ENCODE peak calls at places on chromosomes 6 and 20, in four cellular contexts. Z is MV-4-11; U is RPMI7951; S is activated CD8-positive, alpha-beta T cell treated with anti-CD3 and anti-CD28 coated beads for 36 hours. R is an unnamed sample.

GRCh38 chr6:30882764-30883475 is 1.4 kb upstream of the DDR1 start:
- DNase-seq in Z (no peak), U (no peak), S (peak), R (no peak)

GRCh38 chr6:127058027-127058426 is 60.4 kb upstream of the RSPO3 start:
- DNase-seq in U (peak), Z (no peak), S (no peak), R (no peak)

GRCh38 chr20:32570401-32571190 is 14.5 kb downstream of the NOL4L start:
- DNase-seq in S (no peak), Z (peak), U (peak), R (peak)

GRCh38 chr6:167932468-167933276 is 64.8 kb upstream of the KIF25 start:
- DNase-seq in S (no peak), Z (peak), U (no peak), R (no peak)

GRCh38 chr6:31356216-31356945 is 598 bp downstream of the HLA-B start:
- DNase-seq in Z (no peak), S (peak), U (peak), R (peak)

GRCh38 chr20:6053064-6053775 is 640 bp downstream of the LRRN4 start:
- DNase-seq in Z (no peak), S (no peak), U (no peak), R (no peak)

GRCh38 chr6:104404377-104404776 is 455.3 kb downstream of the HACE1 start:
- DNase-seq in U (no peak), S (no peak), Z (peak), R (no peak)

GRCh38 chr6:2765896-2766766 is 938 bp downstream of the WRNIP1 start:
- DNase-seq in S (peak), Z (no peak), U (peak), R (peak)

GRCh38 chr6:116672306-116672705 is 3.7 kb upstream of the ZUP1 start:
- DNase-seq in U (no peak), Z (no peak), S (no peak), R (no peak)

GRCh38 chr6:42260424-42260888 is 42.8 kb upstream of the MRPS10 start:
- DNase-seq in Z (no peak), S (no peak), U (no peak), R (peak)

GRCh38 chr6:90107721-90108364 is 188.8 kb downstream of the BACH2 start:
- DNase-seq in Z (peak), U (no peak), S (peak), R (no peak)

GRCh38 chr6:89768324-89768723 is 51.3 kb downstream of the MDN1 start:
- DNase-seq in Z (no peak), U (no peak), S (no peak), R (no peak)

GRCh38 chr6:152948150-152948768 is 34.6 kb downstream of the FBXO5 start:
- DNase-seq in U (peak), S (no peak), Z (peak), R (peak)

GRCh38 chr20:48538058-48538825 is 289.6 kb downstream of the PREX1 start:
- DNase-seq in S (no peak), Z (no peak), U (peak), R (no peak)

GRCh38 chr6:139370047-139370706 is 4.3 kb downstream of the CITED2 start:
- DNase-seq in U (peak), Z (peak), S (no peak), R (peak)

GRCh38 chr20:34708621-34709043 is 4.5 kb downstream of the TP53INP2 start:
- DNase-seq in U (peak), Z (peak), S (peak), R (peak)

GRCh38 chr20:58065508-58066361 is 162.7 kb downstream of the ANKRD60 start:
- DNase-seq in Z (no peak), S (no peak), U (peak), R (no peak)

GRCh38 chr6:125913864-125914351 is 42.7 kb upstream of the HINT3 start:
- DNase-seq in U (peak), S (no peak), Z (peak), R (no peak)

GRCh38 chr6:74519172-74519571 is 686.7 kb downstream of the COL12A1 start:
- DNase-seq in S (no peak), Z (peak), U (no peak), R (no peak)

GRCh38 chr6:55917756-55918415 is 42.5 kb upstream of the BMP5 start:
- DNase-seq in U (no peak), Z (no peak), S (no peak), R (no peak)

GRCh38 chr6:34206726-34207125 is 29.9 kb upstream of the HMGA1 start:
- DNase-seq in Z (no peak), U (no peak), S (no peak), R (no peak)

GRCh38 chr6:155418017-155418749 is 37.5 kb downstream of the NOX3 start:
- DNase-seq in S (peak), Z (peak), U (peak), R (peak)

GRCh38 chr20:63425846-63426485 is 46.5 kb downstream of the KCNQ2 start:
- DNase-seq in Z (no peak), S (no peak), U (no peak), R (no peak)

GRCh38 chr6:99592900-99593299 is 13.7 kb upstream of the PRDM13 start:
- DNase-seq in U (no peak), S (no peak), Z (peak), R (peak)

GRCh38 chr6:146546440-146546839 is 2.8 kb downstream of the RAB32 start:
- DNase-seq in Z (no peak), U (peak), S (no peak), R (peak)

GRCh38 chr6:136952714-136953260 is 30.7 kb downstream of the SLC35D3 start:
- DNase-seq in U (no peak), Z (no peak), S (no peak), R (no peak)

GRCh38 chr6:5270093-5270680 is 8.9 kb downstream of the FARS2 start:
- DNase-seq in S (no peak), U (no peak), Z (no peak), R (no peak)

GRCh38 chr6:1678966-1679690 is 69.4 kb downstream of the FOXC1 start:
- DNase-seq in U (no peak), Z (no peak), S (no peak), R (no peak)

GRCh38 chr6:111642463-111643158 is 36.9 kb upstream of the TRAF3IP2 start:
- DNase-seq in Z (peak), U (peak), S (peak), R (peak)

GRCh38 chr6:44650947-44651346 is 263.4 kb downstream of the CDC5L start:
- DNase-seq in Z (no peak), U (peak), S (no peak), R (no peak)

GRCh38 chr6:55069132-55069781 is 105.1 kb upstream of the HCRTR2 start:
- DNase-seq in U (peak), Z (peak), S (peak), R (peak)

GRCh38 chr6:105851586-105851985 is 234.6 kb upstream of the PRDM1 start:
- DNase-seq in S (no peak), U (no peak), Z (no peak), R (no peak)

GRCh38 chr6:35737413-35738211 is 780 bp downstream of the ARMC12 start:
- DNase-seq in S (peak), Z (peak), U (peak), R (peak)

GRCh38 chr20:19823216-19823615 is 65.2 kb downstream of the RIN2 start:
- DNase-seq in U (no peak), Z (no peak), S (no peak), R (no peak)

GRCh38 chr6:25699649-25700048 is 47.6 kb downstream of the SCGN start:
- DNase-seq in U (no peak), S (no peak), Z (no peak), R (no peak)

GRCh38 chr20:62951896-62952372 is 575 bp upstream of the SLC17A9 start:
- DNase-seq in U (no peak), Z (no peak), S (no peak), R (no peak)

GRCh38 chr6:107827541-107827940 is 3.4 kb upstream of the SCML4 start:
- DNase-seq in S (peak), Z (no peak), U (no peak), R (peak)

GRCh38 chr6:157557541-157557940 is 176.6 kb downstream of the ZDHHC14 start:
- DNase-seq in Z (peak), S (no peak), U (no peak), R (peak)

R was measured in NB4.